ENCODE peak calls at places on chromosome 13, in five cellular contexts. One of them, this sample, is unnamed. For H3K36me3, the result is how much of the 10 kb centered on the place peaks cover.

GRCh38 chr13:29154390-29154789 is 334.3 kb downstream of the MTUS2 start:
- DNase-seq in upper lobe of right lung: no peak
- DNase-seq in CD8-positive, alpha-beta T cell: no peak
- DNase-seq in tibial nerve: no peak
- DNase-seq in transverse colon: no peak
- DNase-seq in this sample: no peak

GRCh38 chr13:114161644-114162532 is 17.2 kb upstream of the CFAP97D2 start:
- DNase-seq in upper lobe of right lung: peak
- DNase-seq in transverse colon: peak
- DNase-seq in tibial nerve: no peak
- DNase-seq in CD8-positive, alpha-beta T cell: peak
- DNase-seq in this sample: peak

GRCh38 chr13:32472194-32472621 is 44.3 kb upstream of the N4BP2L1 start:
- DNase-seq in CD8-positive, alpha-beta T cell: no peak
- DNase-seq in transverse colon: no peak
- DNase-seq in tibial nerve: no peak
- DNase-seq in upper lobe of right lung: no peak
- DNase-seq in this sample: no peak

GRCh38 chr13:92573467-92574057 is 653.0 kb upstream of the GPC6 start:
- DNase-seq in tibial nerve: no peak
- DNase-seq in upper lobe of right lung: no peak
- DNase-seq in transverse colon: no peak
- DNase-seq in CD8-positive, alpha-beta T cell: no peak
- DNase-seq in this sample: peak

GRCh38 chr13:48590141-48590863 is 57.4 kb upstream of the RCBTB2 start:
- DNase-seq in transverse colon: no peak
- DNase-seq in upper lobe of right lung: no peak
- DNase-seq in tibial nerve: no peak
- DNase-seq in CD8-positive, alpha-beta T cell: peak
- DNase-seq in this sample: no peak

GRCh38 chr13:45119469-45119989 is 781 bp upstream of the GTF2F2 start:
- DNase-seq in tibial nerve: no peak
- DNase-seq in upper lobe of right lung: no peak
- DNase-seq in transverse colon: peak
- DNase-seq in CD8-positive, alpha-beta T cell: peak
- DNase-seq in this sample: peak

GRCh38 chr13:21583496-21583895 is 20.5 kb downstream of the MICU2 start:
- DNase-seq in tibial nerve: no peak
- DNase-seq in CD8-positive, alpha-beta T cell: no peak
- DNase-seq in transverse colon: no peak
- DNase-seq in upper lobe of right lung: no peak
- DNase-seq in this sample: no peak

GRCh38 chr13:44690376-44690775 is 114.2 kb upstream of the TSC22D1 start:
- DNase-seq in CD8-positive, alpha-beta T cell: no peak
- DNase-seq in upper lobe of right lung: no peak
- DNase-seq in transverse colon: no peak
- DNase-seq in tibial nerve: no peak
- DNase-seq in this sample: no peak

GRCh38 chr13:45678282-45678681 is 23.8 kb upstream of the CBY2 start:
- DNase-seq in tibial nerve: no peak
- DNase-seq in upper lobe of right lung: no peak
- DNase-seq in transverse colon: no peak
- DNase-seq in CD8-positive, alpha-beta T cell: no peak
- DNase-seq in this sample: no peak

GRCh38 chr13:88074794-88075509 is 403.8 kb downstream of the SLITRK5 start:
- DNase-seq in tibial nerve: no peak
- DNase-seq in CD8-positive, alpha-beta T cell: no peak
- DNase-seq in upper lobe of right lung: no peak
- DNase-seq in transverse colon: no peak
- DNase-seq in this sample: peak

GRCh38 chr13:108609353-108609752 is 20.1 kb upstream of the MYO16 start:
- DNase-seq in upper lobe of right lung: no peak
- DNase-seq in tibial nerve: no peak
- DNase-seq in CD8-positive, alpha-beta T cell: no peak
- DNase-seq in transverse colon: no peak
- DNase-seq in this sample: peak

GRCh38 chr13:33150146-33150545 is 133.9 kb downstream of the KL start:
- DNase-seq in tibial nerve: no peak
- DNase-seq in upper lobe of right lung: no peak
- DNase-seq in CD8-positive, alpha-beta T cell: no peak
- DNase-seq in transverse colon: no peak
- DNase-seq in this sample: peak

GRCh38 chr13:34421849-34422475 is 520.1 kb upstream of the NBEA start:
- DNase-seq in transverse colon: no peak
- DNase-seq in upper lobe of right lung: no peak
- DNase-seq in tibial nerve: no peak
- DNase-seq in CD8-positive, alpha-beta T cell: no peak
- DNase-seq in this sample: peak

GRCh38 chr13:82214341-82214740 is 1667.9 kb downstream of the SLITRK1 start:
- DNase-seq in transverse colon: no peak
- DNase-seq in CD8-positive, alpha-beta T cell: no peak
- DNase-seq in tibial nerve: no peak
- DNase-seq in upper lobe of right lung: no peak
- DNase-seq in this sample: no peak

GRCh38 chr13:71079638-71080037 is 787.4 kb downstream of the DACH1 start:
- DNase-seq in CD8-positive, alpha-beta T cell: no peak
- DNase-seq in upper lobe of right lung: no peak
- DNase-seq in tibial nerve: no peak
- DNase-seq in transverse colon: no peak
- DNase-seq in this sample: no peak

GRCh38 chr13:97781891-97782305 is 171.6 kb upstream of the IPO5 start:
- DNase-seq in transverse colon: no peak
- DNase-seq in tibial nerve: no peak
- DNase-seq in CD8-positive, alpha-beta T cell: no peak
- DNase-seq in upper lobe of right lung: no peak
- DNase-seq in this sample: peak

GRCh38 chr13:70171151-70171550 is 62.9 kb upstream of the KLHL1 start:
- DNase-seq in upper lobe of right lung: no peak
- DNase-seq in tibial nerve: no peak
- DNase-seq in CD8-positive, alpha-beta T cell: no peak
- DNase-seq in transverse colon: peak
- DNase-seq in this sample: peak

GRCh38 chr13:94249512-94249911 is 230.0 kb downstream of the DCT start:
- DNase-seq in transverse colon: no peak
- DNase-seq in tibial nerve: no peak
- DNase-seq in upper lobe of right lung: no peak
- DNase-seq in CD8-positive, alpha-beta T cell: no peak
- DNase-seq in this sample: no peak

GRCh38 chr13:23984541-23984940 is 87.2 kb upstream of the C1QTNF9B start:
- DNase-seq in tibial nerve: no peak
- DNase-seq in upper lobe of right lung: no peak
- DNase-seq in transverse colon: no peak
- DNase-seq in CD8-positive, alpha-beta T cell: no peak
- DNase-seq in this sample: peak

GRCh38 chr13:66581691-66582090 is 648.4 kb downstream of the PCDH9 start:
- DNase-seq in CD8-positive, alpha-beta T cell: no peak
- DNase-seq in tibial nerve: no peak
- DNase-seq in transverse colon: no peak
- DNase-seq in upper lobe of right lung: no peak
- DNase-seq in this sample: no peak

GRCh38 chr13:108859202-108860012 is 230.0 kb downstream of the MYO16 start:
- DNase-seq in CD8-positive, alpha-beta T cell: no peak
- DNase-seq in upper lobe of right lung: no peak
- DNase-seq in transverse colon: no peak
- DNase-seq in tibial nerve: no peak
- DNase-seq in this sample: peak

GRCh38 chr13:33078268-33078667 is 62.0 kb downstream of the KL start:
- DNase-seq in upper lobe of right lung: no peak
- DNase-seq in transverse colon: no peak
- DNase-seq in tibial nerve: no peak
- DNase-seq in CD8-positive, alpha-beta T cell: no peak
- DNase-seq in this sample: no peak

GRCh38 chr13:50198508-50198907 is 183.3 kb downstream of the KCNRG start:
- DNase-seq in CD8-positive, alpha-beta T cell: no peak
- DNase-seq in tibial nerve: no peak
- DNase-seq in transverse colon: no peak
- DNase-seq in upper lobe of right lung: no peak
- DNase-seq in this sample: peak

GRCh38 chr13:94494021-94494420 is 14.5 kb upstream of the DCT start:
- DNase-seq in tibial nerve: no peak
- DNase-seq in transverse colon: no peak
- DNase-seq in upper lobe of right lung: no peak
- DNase-seq in CD8-positive, alpha-beta T cell: no peak
- DNase-seq in this sample: no peak

GRCh38 chr13:65606622-65607021 is 1623.5 kb downstream of the PCDH9 start:
- DNase-seq in transverse colon: no peak
- DNase-seq in CD8-positive, alpha-beta T cell: no peak
- DNase-seq in upper lobe of right lung: no peak
- DNase-seq in tibial nerve: no peak
- DNase-seq in this sample: no peak

GRCh38 chr13:73065665-73066350 is 7.0 kb downstream of the KLF5 start:
- DNase-seq in upper lobe of right lung: no peak
- DNase-seq in CD8-positive, alpha-beta T cell: no peak
- DNase-seq in transverse colon: peak
- DNase-seq in tibial nerve: no peak
- DNase-seq in this sample: peak

GRCh38 chr13:97914537-97914936 is 38.9 kb upstream of the IPO5 start:
- DNase-seq in transverse colon: no peak
- DNase-seq in CD8-positive, alpha-beta T cell: no peak
- DNase-seq in upper lobe of right lung: no peak
- DNase-seq in tibial nerve: no peak
- DNase-seq in this sample: no peak

GRCh38 chr13:73754727-73755292 is 379.4 kb downstream of the KLF12 start:
- DNase-seq in tibial nerve: no peak
- DNase-seq in upper lobe of right lung: no peak
- DNase-seq in transverse colon: no peak
- DNase-seq in CD8-positive, alpha-beta T cell: no peak
- DNase-seq in this sample: peak

GRCh38 chr13:42894765-42895181 is 97.3 kb downstream of the EPSTI1 start:
- DNase-seq in transverse colon: no peak
- DNase-seq in upper lobe of right lung: no peak
- DNase-seq in tibial nerve: no peak
- DNase-seq in CD8-positive, alpha-beta T cell: no peak
- DNase-seq in this sample: peak

GRCh38 chr13:88643233-88643632 is 972.1 kb downstream of the SLITRK5 start:
- DNase-seq in transverse colon: no peak
- DNase-seq in CD8-positive, alpha-beta T cell: no peak
- DNase-seq in upper lobe of right lung: no peak
- DNase-seq in tibial nerve: no peak
- DNase-seq in this sample: no peak

DNA sequence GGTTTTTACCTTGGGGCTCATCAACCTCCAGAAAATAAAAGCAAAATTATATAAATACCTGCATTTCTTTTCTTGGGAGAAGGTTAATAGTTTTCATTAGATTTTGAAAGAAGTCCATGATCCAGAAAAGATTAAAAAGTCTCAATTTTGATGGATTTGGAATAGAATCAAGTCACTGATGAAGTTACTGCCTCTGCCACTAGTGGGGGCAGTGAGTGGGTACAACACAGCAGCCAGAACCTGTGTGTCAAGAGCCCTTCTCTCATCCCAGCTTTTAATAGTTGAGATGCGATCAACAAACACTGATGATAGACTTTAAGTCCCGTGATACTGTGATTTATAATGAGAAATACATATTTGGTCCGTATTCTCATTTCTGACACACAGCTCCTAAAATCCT is 686.7 kb downstream of the DIAPH3 start:
- DNase-seq in transverse colon: no peak
- DNase-seq in tibial nerve: no peak
- DNase-seq in upper lobe of right lung: no peak
- DNase-seq in CD8-positive, alpha-beta T cell: no peak
- DNase-seq in this sample: no peak
- TF ChIP-seq CTCF in transverse colon: peak
- TF ChIP-seq CTCF in tibial nerve: no peak
- TF ChIP-seq CTCF in upper lobe of right lung: no peak
- TF ChIP-seq CTCF in CD8-positive, alpha-beta T cell: no peak
- TF ChIP-seq CTCF in this sample: no peak

GRCh38 chr13:27970382-27971235 is 1.5 kb upstream of the CDX2 start:
- DNase-seq in upper lobe of right lung: no peak
- DNase-seq in CD8-positive, alpha-beta T cell: no peak
- DNase-seq in tibial nerve: no peak
- DNase-seq in transverse colon: no peak
- DNase-seq in this sample: no peak
- H3K4me3 ChIP-seq in upper lobe of right lung: no peak
- H3K4me3 ChIP-seq in CD8-positive, alpha-beta T cell: no peak
- H3K4me3 ChIP-seq in tibial nerve: no peak
- H3K4me3 ChIP-seq in transverse colon: peak
- H3K4me3 ChIP-seq in this sample: no peak

DNA sequence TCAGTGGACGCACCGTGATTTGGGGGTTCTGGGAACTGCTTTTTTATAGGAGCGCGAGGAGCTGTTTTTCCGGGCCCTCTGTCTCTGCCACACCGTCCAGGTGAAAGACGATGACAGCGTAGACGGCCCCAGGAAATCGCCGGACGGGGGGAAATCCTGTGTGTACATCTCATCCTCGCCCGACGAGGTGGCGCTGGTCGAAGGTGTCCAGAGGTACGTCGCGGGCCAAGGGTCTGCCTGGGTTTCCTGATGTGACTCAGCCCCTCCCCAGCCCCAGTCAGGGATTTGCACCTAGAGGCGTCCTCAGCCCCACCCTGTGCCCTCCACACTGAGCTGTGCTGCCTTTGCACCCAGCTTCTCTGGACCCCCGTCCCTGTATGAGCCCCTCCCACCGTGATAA is 136.2 kb upstream of the MCF2L start:
- DNase-seq in tibial nerve: no peak
- DNase-seq in upper lobe of right lung: no peak
- DNase-seq in CD8-positive, alpha-beta T cell: no peak
- DNase-seq in transverse colon: no peak
- DNase-seq in this sample: no peak
- H3K36me3 ChIP-seq in tibial nerve: under half
- H3K36me3 ChIP-seq in upper lobe of right lung: half or more
- H3K36me3 ChIP-seq in CD8-positive, alpha-beta T cell: under half
- H3K36me3 ChIP-seq in transverse colon: under half
- H3K36me3 ChIP-seq in this sample: under half

DNA sequence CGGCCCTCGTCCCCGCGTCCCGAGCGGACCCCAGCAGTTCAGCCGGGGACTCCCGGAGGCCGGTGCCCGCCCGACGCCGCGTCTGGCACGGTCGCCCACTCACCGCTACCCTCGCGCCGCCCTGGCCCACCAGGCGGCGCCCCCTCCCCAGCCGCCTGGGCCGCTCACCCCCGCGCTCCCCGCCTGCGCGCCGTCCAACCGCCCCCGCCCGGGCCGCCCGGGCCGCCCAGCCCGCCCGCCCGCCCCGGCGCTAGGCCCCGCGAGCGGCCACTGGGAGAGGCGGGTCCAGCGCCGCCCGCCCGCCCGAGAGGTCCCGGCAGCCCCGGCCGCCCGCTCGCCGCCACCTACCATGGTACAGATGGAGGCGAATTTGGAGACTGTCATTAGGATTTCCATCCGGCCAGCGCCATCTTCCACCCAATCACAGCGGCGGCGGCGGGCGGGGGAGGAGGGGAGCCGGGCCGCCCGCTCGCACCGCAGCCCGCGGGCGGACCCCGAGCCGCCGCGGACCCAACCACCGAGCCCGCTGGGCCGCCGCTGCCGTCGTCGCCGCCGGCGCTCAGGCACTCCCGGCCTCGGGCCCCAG is at the start of gene USP12:
- DNase-seq in transverse colon: peak
- DNase-seq in tibial nerve: no peak
- DNase-seq in CD8-positive, alpha-beta T cell: peak
- DNase-seq in upper lobe of right lung: peak
- DNase-seq in this sample: no peak
- TF ChIP-seq CTCF in transverse colon: no peak
- TF ChIP-seq CTCF in tibial nerve: no peak
- TF ChIP-seq CTCF in CD8-positive, alpha-beta T cell: no peak
- TF ChIP-seq CTCF in upper lobe of right lung: no peak
- TF ChIP-seq CTCF in this sample: peak